ENCODE peak calls at places on chromosomes 16 and 17, in seven cellular contexts. H is GM12878, V is SK-N-SH, O is K562, T is HCT116, J is HepG2, I is H1. E is an unnamed sample.

GRCh38 chr17:69066482-69066881 is 5.8 kb upstream of the ABCA9 start:
- DNase-seq in H (no peak), V (no peak), O (no peak), T (no peak), J (no peak), I (no peak), E (no peak)

GRCh38 chr17:56894859-56895455 is 18.9 kb downstream of the TRIM25 start:
- DNase-seq in H (no peak), V (no peak), O (no peak), T (no peak), J (no peak), I (no peak), E (no peak)

GRCh38 chr16:87076950-87077749 is 240.0 kb downstream of the C16orf95 start:
- DNase-seq in H (no peak), V (peak; percentile 38), O (peak; percentile 53), T (peak; percentile 94), J (peak; percentile 63), I (peak; percentile 65), E (peak; percentile 87)

GRCh38 chr17:65278050-65278819 is 141.1 kb downstream of the RGS9 start:
- DNase-seq in H (no peak), V (peak; percentile 89), O (peak; percentile 62), T (peak; percentile 57), J (peak; percentile 70), I (no peak), E (peak; percentile 58)

GRCh38 chr17:4733073-4733531 is 1.9 kb downstream of the MED11 start:
- DNase-seq in H (no peak), V (no peak), O (no peak), T (no peak), J (peak; percentile 37), I (no peak), E (no peak)

GRCh38 chr16:2471016-2471652 is at the start of gene NTN3:
- DNase-seq in H (no peak), V (peak; percentile 91), O (peak; percentile 85), T (no peak), J (no peak), I (no peak), E (no peak)

GRCh38 chr16:51134876-51135275 is 16.2 kb downstream of the SALL1 start:
- DNase-seq in H (no peak), V (no peak), O (no peak), T (no peak), J (no peak), I (no peak), E (no peak)

GRCh38 chr16:57446530-57447141 is 549 bp downstream of the CIAPIN1 start:
- DNase-seq in H (no peak), V (peak; percentile 37), O (peak; percentile 36), T (no peak), J (no peak), I (no peak), E (peak; percentile 43)

DNA sequence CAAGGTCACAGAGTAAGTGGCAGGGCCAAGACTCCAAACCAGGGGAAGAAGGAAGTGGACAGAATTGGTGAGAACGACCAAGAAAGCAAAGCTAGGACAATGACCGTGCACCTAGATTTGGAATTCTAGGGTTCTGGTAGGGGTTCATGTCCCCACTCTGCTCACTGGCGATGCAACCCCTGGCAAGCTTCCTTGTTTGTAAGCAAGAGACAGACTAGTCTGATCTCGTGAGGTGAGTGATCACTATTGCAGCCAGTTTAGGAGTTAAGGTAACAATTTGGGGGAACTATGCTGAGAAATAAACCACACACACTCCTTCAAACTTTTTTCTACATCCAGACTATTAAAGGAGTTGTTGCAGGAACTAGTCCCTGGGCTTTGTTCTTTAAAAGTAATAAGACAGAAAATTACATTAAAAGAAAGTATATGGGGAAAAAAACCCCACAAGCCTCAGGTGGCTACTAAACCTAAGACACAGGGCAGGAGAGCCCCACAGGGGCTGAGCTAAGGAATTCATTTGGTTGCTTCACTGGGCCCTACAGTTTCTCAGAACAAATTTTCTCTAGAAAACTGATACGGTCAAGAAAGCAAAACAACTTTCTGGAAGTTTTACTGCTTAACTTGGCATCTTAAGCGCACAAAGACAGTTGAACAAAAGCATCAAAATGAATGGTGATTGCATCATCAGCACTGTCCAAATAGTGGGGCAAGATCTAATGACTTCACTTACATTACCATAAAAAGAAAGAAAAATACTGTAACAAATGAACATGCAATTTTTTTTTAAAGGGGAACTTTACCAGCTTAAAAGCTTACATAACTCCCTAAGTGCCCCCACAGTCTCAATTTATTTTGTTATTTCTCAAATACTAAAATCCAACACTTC is 47.8 kb downstream of the XPO6 start:
- DNase-seq in H (no peak), V (no peak), O (no peak), T (no peak), J (peak; percentile 32), I (no peak), E (peak; percentile 11)
- TF ChIP-seq MAX in H (no peak), V (no peak), O (no peak), T (no peak), J (no peak), I (no peak), E (no peak)

GRCh38 chr17:58692239-58693055 is at the start of gene RAD51C:
- DNase-seq in H (peak; percentile 67), V (peak; percentile 95), O (peak; percentile 90), T (peak; percentile 93), J (peak; percentile 84), I (peak; percentile 27), E (peak; percentile 82)

GRCh38 chr17:58693208-58693607 is 806 bp downstream of the RAD51C start:
- DNase-seq in H (no peak), V (no peak), O (no peak), T (no peak), J (no peak), I (no peak), E (no peak)

GRCh38 chr17:58694302-58694701 is 1.9 kb downstream of the RAD51C start:
- DNase-seq in H (no peak), V (no peak), O (no peak), T (no peak), J (no peak), I (no peak), E (no peak)

GRCh38 chr17:58694826-58695225 is 2.4 kb downstream of the RAD51C start:
- DNase-seq in H (no peak), V (no peak), O (no peak), T (no peak), J (no peak), I (no peak), E (no peak)

DNA sequence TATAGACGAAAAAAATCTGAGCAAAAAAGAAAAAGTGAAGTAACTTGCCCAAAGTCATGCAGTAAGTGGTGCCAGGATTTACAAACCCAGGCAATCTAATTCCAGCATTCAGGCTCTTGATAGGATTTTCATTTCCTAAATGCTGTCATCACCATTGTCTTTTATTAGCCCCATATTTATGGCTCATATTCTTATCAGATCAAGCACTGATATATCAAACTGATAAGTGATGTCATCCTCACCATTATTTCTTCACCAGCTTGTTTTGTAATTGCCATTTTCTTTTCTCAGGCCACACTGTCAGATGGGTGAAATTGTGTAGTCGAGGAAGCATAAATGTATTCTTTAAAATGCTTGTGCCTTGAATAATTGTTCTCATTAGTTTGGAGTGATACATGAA is 1.3 kb downstream of the RAD51C start:
- DNase-seq in H (no peak), V (no peak), O (no peak), T (no peak), J (no peak), I (no peak), E (peak; percentile 14)
- TF ChIP-seq POLR2AphosphoS5 in H (no peak), V (no peak), O (no peak), T (no peak), J (no peak), I (no peak), E (no peak)

DNA sequence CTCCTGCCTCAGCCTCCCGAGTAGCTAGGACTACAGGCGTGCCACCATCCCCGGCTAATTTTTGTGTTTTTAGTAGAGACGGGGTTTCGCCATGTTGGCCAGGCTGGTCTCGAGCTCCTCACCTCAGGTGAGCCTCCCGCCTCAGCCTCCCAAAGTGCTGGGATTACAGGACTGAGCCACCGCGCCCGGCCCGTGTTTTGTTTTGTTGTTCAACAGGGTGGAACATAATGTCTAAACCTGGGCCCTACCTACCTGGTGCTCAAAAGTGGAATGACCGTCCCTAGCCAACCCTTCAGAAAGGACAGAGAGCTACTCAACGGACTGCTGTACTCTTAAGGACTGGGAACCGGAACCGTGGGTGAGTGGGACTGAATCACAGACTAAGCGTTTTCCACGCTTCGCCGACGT is 772 bp upstream of the KIF22 start:
- DNase-seq in H (no peak), V (no peak), O (no peak), T (no peak), J (no peak), I (no peak), E (no peak)
- TF ChIP-seq MAX in H (no peak), V (no peak), O (no peak), T (no peak), J (no peak), I (no peak), E (no peak)

DNA sequence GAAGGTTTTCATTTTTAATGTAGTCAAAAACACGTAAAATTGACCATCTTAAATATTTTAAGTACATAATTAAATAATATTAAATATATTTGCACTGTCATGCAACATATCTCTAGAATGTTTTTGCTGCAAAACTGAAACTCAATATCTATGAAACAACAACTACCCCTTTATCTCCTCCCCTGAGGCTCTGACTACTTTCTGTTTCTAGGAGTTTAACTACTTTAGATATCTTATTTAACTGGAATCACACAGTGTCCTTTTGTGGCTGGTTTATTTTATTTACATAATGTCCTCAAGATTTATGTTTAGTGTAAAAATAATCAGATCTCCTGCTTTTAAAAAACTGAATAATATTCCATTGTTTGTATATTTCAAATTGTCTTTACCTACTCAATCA is 2003.9 kb downstream of the TP53TG3F start:
- DNase-seq in H (no peak), V (no peak), O (no peak), T (no peak), J (no peak), I (no peak), E (no peak)
- TF ChIP-seq POLR2AphosphoS5 in H (no peak), V (no peak), O (no peak), T (no peak), J (no peak), I (no peak), E (no peak)

E was measured in endothelial cell of umbilical vein.